ENCODE peak calls at places on chromosome 2, in eight cellular contexts. Y, F, V, N, O, R, T and D are unnamed samples.

GRCh38 chr2:45180033-45180746 is 170.9 kb upstream of the SIX2 start:
- DNase-seq in F (no peak), R (no peak), O (no peak), T (no peak), N (no peak), V (no peak), Y (no peak), D (no peak)

GRCh38 chr2:150482111-150482510 is 5.4 kb downstream of the RND3 start:
- DNase-seq in T (no peak), Y (no peak), F (no peak), V (no peak), R (no peak), N (no peak), O (no peak), D (no peak)

GRCh38 chr2:71379086-71379485 is 47.5 kb downstream of the ZNF638 start:
- DNase-seq in N (no peak), F (peak; percentile 17), Y (peak; percentile 18), O (no peak), V (no peak), T (no peak), R (no peak), D (no peak)

GRCh38 chr2:148978736-148979135 is 59.8 kb upstream of the LYPD6B start:
- DNase-seq in V (no peak), N (no peak), Y (no peak), F (no peak), R (no peak), T (no peak), O (no peak), D (peak; percentile 40)

GRCh38 chr2:85524567-85524923 is 14.4 kb upstream of the MAT2A start:
- DNase-seq in Y (no peak), O (peak; percentile 43), R (no peak), F (no peak), N (peak; percentile 75), T (no peak), V (peak; percentile 54), D (peak; percentile 72)

GRCh38 chr2:173264603-173265366 is 89.9 kb upstream of the CDCA7 start:
- DNase-seq in F (no peak), T (peak; percentile 55), V (peak; percentile 21), R (no peak), N (no peak), Y (no peak), O (peak; percentile 67), D (peak; percentile 40)

GRCh38 chr2:149601141-149601796 is 13.7 kb upstream of the MMADHC start:
- DNase-seq in N (no peak), O (no peak), F (no peak), V (no peak), R (no peak), T (no peak), Y (no peak), D (peak; percentile 18)

GRCh38 chr2:102677219-102678215 is 58.2 kb downstream of the SLC9A2 start:
- DNase-seq in R (no peak), V (no peak), N (no peak), Y (no peak), T (no peak), F (no peak), O (no peak), D (no peak)

GRCh38 chr2:118677546-118677945 is 169.9 kb downstream of the EN1 start:
- DNase-seq in T (no peak), Y (no peak), O (no peak), F (no peak), V (no peak), R (no peak), N (no peak), D (no peak)

GRCh38 chr2:237482485-237482884 is 4.6 kb upstream of the MLPH start:
- DNase-seq in V (no peak), O (no peak), N (peak; percentile 58), R (peak; percentile 38), T (no peak), Y (no peak), F (no peak), D (no peak)

GRCh38 chr2:219870023-219870422 is 242.6 kb downstream of the SLC4A3 start:
- DNase-seq in V (no peak), Y (no peak), N (no peak), F (no peak), T (no peak), R (no peak), O (no peak), D (no peak)

GRCh38 chr2:58137856-58138255 is 91.2 kb downstream of the VRK2 start:
- DNase-seq in V (no peak), Y (no peak), R (no peak), O (no peak), F (no peak), T (no peak), N (peak; percentile 21), D (no peak)

GRCh38 chr2:30708491-30709290 is 98.6 kb downstream of the CAPN13 start:
- DNase-seq in O (peak; percentile 54), T (no peak), Y (no peak), R (no peak), V (peak; percentile 21), N (no peak), F (no peak), D (no peak)

GRCh38 chr2:164692958-164693357 is 71.7 kb upstream of the GRB14 start:
- DNase-seq in N (no peak), T (no peak), R (no peak), O (no peak), F (no peak), V (no peak), Y (no peak), D (no peak)

GRCh38 chr2:140063356-140063755 is 1283.2 kb upstream of the NXPH2 start:
- DNase-seq in F (no peak), O (no peak), R (no peak), V (no peak), T (no peak), Y (no peak), N (no peak), D (no peak)

GRCh38 chr2:140064241-140064640 is 1284.1 kb upstream of the NXPH2 start:
- DNase-seq in O (no peak), T (no peak), V (no peak), Y (no peak), F (no peak), N (no peak), R (no peak), D (no peak)

GRCh38 chr2:140057928-140058327 is 1277.7 kb upstream of the NXPH2 start:
- DNase-seq in O (no peak), N (no peak), R (no peak), Y (no peak), V (no peak), F (no peak), T (no peak), D (no peak)

GRCh38 chr2:140061240-140061639 is 1281.0 kb upstream of the NXPH2 start:
- DNase-seq in O (no peak), F (no peak), V (no peak), N (no peak), T (no peak), R (no peak), Y (no peak), D (no peak)
- TF ChIP-seq POLR2AphosphoS5 in O (no peak), F (no peak), V (no peak), N (no peak), T (no peak), R (no peak), Y (no peak), D (no peak)

GRCh38 chr2:64259301-64259700 is 115.1 kb upstream of the PELI1 start:
- DNase-seq in F (no peak), O (no peak), N (peak; percentile 13), Y (no peak), V (no peak), R (no peak), T (no peak), D (no peak)
- TF ChIP-seq REST in F (no peak), O (no peak), N (no peak), Y (no peak), V (no peak), R (no peak), T (no peak), D (no peak)

DNA sequence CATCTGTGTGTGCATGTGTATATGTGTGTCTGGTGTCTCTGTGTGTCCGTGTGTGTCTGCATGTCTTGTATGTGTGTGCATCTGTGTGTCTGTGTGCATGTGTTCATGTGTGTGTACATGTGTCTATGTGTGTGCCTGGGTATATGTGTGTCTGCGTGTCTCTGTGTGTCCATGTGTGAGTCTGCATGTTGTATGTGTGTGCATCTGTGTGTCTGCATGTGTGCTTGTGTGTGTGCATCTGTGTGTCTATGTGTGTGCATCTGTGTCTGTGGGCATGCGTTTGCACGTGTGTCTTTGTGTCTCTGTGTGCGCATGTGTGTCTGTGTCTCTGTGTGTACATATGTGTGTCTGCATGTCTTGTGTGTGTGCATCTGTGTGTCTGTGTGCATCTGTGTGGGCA is 207.7 kb downstream of the TNS1 start:
- DNase-seq in F (no peak), V (no peak), R (no peak), N (no peak), T (no peak), Y (no peak), O (no peak), D (no peak)
- TF ChIP-seq POLR2AphosphoS5 in F (no peak), V (no peak), R (no peak), N (no peak), T (no peak), Y (no peak), O (no peak), D (no peak)

GRCh38 chr2:176002684-176003225 is 688 bp upstream of the LNPK start:
- DNase-seq in O (peak; percentile 28), V (peak; percentile 58), T (no peak), F (no peak), R (peak; percentile 21), N (no peak), Y (no peak), D (no peak)
- TF ChIP-seq REST in O (no peak), V (no peak), T (no peak), F (no peak), R (no peak), N (no peak), Y (no peak), D (no peak)

GRCh38 chr2:130339885-130340745 is 2.6 kb upstream of the IMP4 start:
- DNase-seq in N (no peak), T (no peak), Y (no peak), V (peak; percentile 82), R (no peak), F (no peak), O (no peak), D (peak; percentile 66)

GRCh38 chr2:130341562-130342019 is 1.1 kb upstream of the IMP4 start:
- DNase-seq in T (no peak), F (no peak), N (no peak), O (peak; percentile 50), V (peak; percentile 29), R (no peak), Y (no peak), D (no peak)

GRCh38 chr2:130342533-130343275 is at the start of gene IMP4:
- DNase-seq in V (peak; percentile 93), R (peak; percentile 100), N (peak; percentile 90), Y (peak; percentile 99), F (peak; percentile 98), T (peak; percentile 99), O (peak; percentile 99), D (peak; percentile 99)

GRCh38 chr2:130344578-130344977 is 1.9 kb downstream of the IMP4 start:
- DNase-seq in R (no peak), V (no peak), O (no peak), F (no peak), Y (no peak), N (no peak), T (no peak), D (no peak)

DNA sequence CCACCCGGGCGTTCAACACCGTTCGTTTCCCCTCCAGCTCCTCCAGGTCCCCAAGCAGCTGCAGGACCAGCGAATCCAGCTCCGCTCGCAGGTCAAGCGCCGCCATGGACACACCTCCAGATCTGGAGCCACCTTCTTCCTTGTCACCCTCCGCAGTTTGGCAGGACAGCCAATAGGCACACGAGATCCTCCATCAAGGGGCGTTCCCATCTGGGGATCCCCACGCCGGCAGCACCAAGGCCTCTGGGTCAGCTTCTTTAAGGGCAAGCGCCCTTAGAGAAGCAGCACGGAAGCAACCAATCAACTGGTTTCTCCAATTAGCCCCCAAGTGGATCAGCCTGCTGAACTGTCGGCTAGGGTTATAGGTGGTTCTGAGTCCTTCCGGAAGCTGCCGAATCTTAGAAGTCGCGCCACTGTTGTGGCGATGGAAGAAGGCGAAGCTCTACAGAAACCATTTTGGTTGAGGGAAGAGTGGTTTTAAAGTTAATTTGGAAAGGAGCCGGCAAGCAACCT is 621 bp upstream of the IMP4 start:
- DNase-seq in Y (peak; percentile 94), O (peak; percentile 97), N (peak; percentile 91), T (peak; percentile 84), R (peak; percentile 96), V (peak; percentile 94), F (peak; percentile 81), D (peak; percentile 95)
- TF ChIP-seq POLR2AphosphoS5 in Y (peak; percentile 72), O (peak; percentile 63), N (peak; percentile 82), T (peak; percentile 75), R (peak; percentile 82), V (peak; percentile 13), F (peak; percentile 43), D (peak; percentile 40)